ENCODE peak calls at places on chromosomes 11 and 22, in seven cellular contexts. X is GM12864, B is A549, C is aorta, T is hepatocyte, Y is lower leg skin, M is uterus. S is an unnamed sample.

GRCh38 chr22:47452184-47452583 is 689.7 kb downstream of the TBC1D22A start:
- DNase-seq in C (no peak), X (no peak), M (no peak), Y (no peak), T (no peak), B (peak), S (peak)

GRCh38 chr22:37080438-37080837 is 28.9 kb downstream of the KCTD17 start:
- DNase-seq in B (no peak), Y (no peak), M (no peak), X (no peak), T (no peak), C (no peak), S (no peak)

GRCh38 chr11:82999232-82999631 is 72.5 kb downstream of the RAB30 start:
- DNase-seq in T (no peak), B (no peak), Y (no peak), X (no peak), C (no peak), M (no peak), S (no peak)

GRCh38 chr11:62880231-62880802 is 379 bp upstream of the SLC3A2 start:
- DNase-seq in M (peak), C (peak), Y (peak), B (peak), T (peak), X (no peak), S (no peak)

GRCh38 chr22:50027639-50028537 is 15.3 kb upstream of the IL17REL start:
- DNase-seq in Y (no peak), B (peak), T (peak), X (no peak), C (peak), M (no peak), S (no peak)

GRCh38 chr22:24161909-24162308 is 19.4 kb upstream of the SUSD2 start:
- DNase-seq in C (no peak), T (no peak), M (no peak), X (no peak), B (no peak), Y (no peak), S (no peak)

GRCh38 chr11:27703453-27703852 is 3.2 kb upstream of the BDNF start:
- DNase-seq in B (peak), X (no peak), T (no peak), Y (no peak), M (no peak), C (no peak), S (no peak)

GRCh38 chr22:22210375-22210774 is 34.2 kb upstream of the VPREB1 start:
- DNase-seq in M (no peak), Y (no peak), B (peak), C (no peak), X (peak), T (peak), S (no peak)

GRCh38 chr11:106088896-106089295 is 11.4 kb downstream of the AASDHPPT start:
- DNase-seq in X (no peak), M (no peak), Y (no peak), C (no peak), T (no peak), B (no peak), S (no peak)

GRCh38 chr11:67278135-67278938 is 10.8 kb upstream of the ANKRD13D start:
- DNase-seq in C (peak), Y (no peak), B (no peak), M (peak), X (no peak), T (no peak), S (no peak)

GRCh38 chr22:47484960-47485571 is 722.6 kb downstream of the TBC1D22A start:
- DNase-seq in X (no peak), M (no peak), C (no peak), B (no peak), Y (no peak), T (no peak), S (no peak)

GRCh38 chr22:19596680-19597398 is 72.6 kb upstream of the CLDN5 start:
- DNase-seq in Y (no peak), M (no peak), B (no peak), T (no peak), X (no peak), C (no peak), S (no peak)

GRCh38 chr11:33652930-33653329 is 47.7 kb downstream of the C11orf91 start:
- DNase-seq in C (no peak), X (no peak), B (no peak), Y (no peak), T (no peak), M (no peak), S (no peak)

GRCh38 chr22:29313126-29314071 is 2.1 kb downstream of the RASL10A start:
- DNase-seq in T (no peak), C (peak), X (no peak), M (no peak), Y (no peak), B (peak), S (peak)

GRCh38 chr11:40514124-40514523 is 945.3 kb downstream of the LRRC4C start:
- DNase-seq in X (no peak), T (peak), B (peak), Y (no peak), M (no peak), C (no peak), S (no peak)

GRCh38 chr11:19201737-19202605 is at the start of gene CSRP3:
- DNase-seq in B (no peak), M (no peak), X (no peak), C (no peak), Y (no peak), T (no peak), S (no peak)

GRCh38 chr11:30452114-30452513 is 129.2 kb downstream of the ARL14EP start:
- DNase-seq in Y (no peak), X (no peak), C (no peak), M (no peak), T (no peak), B (no peak), S (no peak)

GRCh38 chr11:101215069-101215468 is 85.5 kb upstream of the PGR start:
- DNase-seq in X (no peak), T (no peak), M (no peak), Y (no peak), B (no peak), C (no peak), S (no peak)

GRCh38 chr22:22942511-22943329 is 55.1 kb downstream of the IGLL5 start:
- DNase-seq in C (peak), B (peak), T (peak), Y (no peak), M (no peak), X (peak), S (peak)

GRCh38 chr11:70503201-70503877 is 105.0 kb downstream of the CTTN start:
- DNase-seq in B (no peak), X (no peak), M (no peak), C (peak), T (no peak), Y (no peak), S (no peak)

GRCh38 chr11:75667831-75668507 is 869 bp downstream of the MAP6 start:
- DNase-seq in C (peak), X (no peak), M (peak), B (peak), Y (no peak), T (peak), S (peak)

GRCh38 chr22:36088292-36088691 is 59.7 kb upstream of the RBFOX2 start:
- DNase-seq in M (no peak), Y (no peak), T (no peak), C (no peak), B (no peak), X (no peak), S (no peak)

GRCh38 chr22:27378994-27379393 is 422.6 kb downstream of the MN1 start:
- DNase-seq in X (no peak), Y (no peak), B (no peak), M (no peak), C (no peak), T (no peak), S (no peak)

GRCh38 chr11:119919656-119920055 is 190.7 kb upstream of the NECTIN1 start:
- DNase-seq in B (no peak), T (no peak), X (no peak), Y (no peak), C (no peak), M (no peak), S (no peak)

GRCh38 chr11:14554959-14555358 is 34.8 kb upstream of the PSMA1 start:
- DNase-seq in Y (peak), M (no peak), T (peak), B (no peak), C (no peak), X (no peak), S (no peak)

GRCh38 chr11:108854366-108854765 is 189.5 kb downstream of the DDX10 start:
- DNase-seq in Y (no peak), T (no peak), C (no peak), M (no peak), X (peak), B (no peak), S (no peak)
- H3K4me3 ChIP-seq in Y (no peak), T (no peak), C (peak), M (no peak), X (peak), B (no peak), S (no peak)

DNA sequence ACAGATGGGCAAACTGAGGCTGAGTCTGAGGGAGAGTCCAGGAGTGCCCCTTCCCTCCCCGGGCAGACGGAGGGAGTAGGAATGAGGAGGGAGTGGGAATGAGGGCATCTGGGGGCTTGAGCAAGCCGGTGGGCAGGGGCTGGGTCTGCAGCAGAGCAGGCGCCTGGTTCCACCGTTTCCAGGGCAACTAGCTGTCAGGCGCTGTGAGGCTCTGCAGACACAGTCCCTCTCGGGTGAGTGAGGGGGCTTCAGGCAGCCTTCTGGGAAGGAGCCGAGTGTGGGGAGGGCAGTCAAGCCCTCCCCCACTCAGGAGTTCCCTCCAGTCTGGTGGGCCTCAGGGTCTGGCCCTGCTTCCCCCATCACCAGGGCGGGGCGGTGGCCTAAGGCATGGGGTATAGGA is 19.0 kb downstream of the TMEM258 start:
- DNase-seq in C (no peak), Y (no peak), X (no peak), B (no peak), M (no peak), T (peak), S (no peak)
- H3K4me3 ChIP-seq in C (no peak), Y (no peak), X (no peak), B (no peak), M (no peak), T (no peak), S (no peak)

GRCh38 chr22:42876041-42876440 is 19.0 kb upstream of the ARFGAP3 start:
- DNase-seq in T (no peak), Y (no peak), B (no peak), C (no peak), M (no peak), X (no peak), S (no peak)
- H3K4me3 ChIP-seq in T (no peak), Y (no peak), B (no peak), C (no peak), M (no peak), X (no peak), S (no peak)

DNA sequence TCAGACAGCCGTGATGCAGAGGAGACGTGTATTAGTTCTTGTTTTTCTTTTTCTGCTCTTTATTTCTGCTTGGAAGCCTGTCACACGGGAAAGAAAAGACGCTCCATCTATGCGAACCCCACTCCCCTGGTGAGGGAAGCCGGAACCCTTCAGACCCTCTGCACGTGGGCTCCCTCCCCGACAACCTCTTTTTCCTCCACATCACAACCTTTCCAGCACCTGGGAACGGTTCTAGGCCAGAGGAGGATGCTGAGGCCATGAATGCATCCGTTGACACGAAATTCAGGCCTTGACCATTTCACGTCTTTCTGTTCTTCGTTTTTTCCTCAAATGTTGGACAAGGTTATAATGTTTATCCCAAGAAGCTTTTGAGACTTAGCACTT is 85.3 kb upstream of the WNT7B start:
- DNase-seq in C (peak), M (peak), B (no peak), Y (no peak), X (no peak), T (no peak), S (no peak)
- H3K4me3 ChIP-seq in C (no peak), M (no peak), B (no peak), Y (no peak), X (no peak), T (no peak), S (no peak)

DNA sequence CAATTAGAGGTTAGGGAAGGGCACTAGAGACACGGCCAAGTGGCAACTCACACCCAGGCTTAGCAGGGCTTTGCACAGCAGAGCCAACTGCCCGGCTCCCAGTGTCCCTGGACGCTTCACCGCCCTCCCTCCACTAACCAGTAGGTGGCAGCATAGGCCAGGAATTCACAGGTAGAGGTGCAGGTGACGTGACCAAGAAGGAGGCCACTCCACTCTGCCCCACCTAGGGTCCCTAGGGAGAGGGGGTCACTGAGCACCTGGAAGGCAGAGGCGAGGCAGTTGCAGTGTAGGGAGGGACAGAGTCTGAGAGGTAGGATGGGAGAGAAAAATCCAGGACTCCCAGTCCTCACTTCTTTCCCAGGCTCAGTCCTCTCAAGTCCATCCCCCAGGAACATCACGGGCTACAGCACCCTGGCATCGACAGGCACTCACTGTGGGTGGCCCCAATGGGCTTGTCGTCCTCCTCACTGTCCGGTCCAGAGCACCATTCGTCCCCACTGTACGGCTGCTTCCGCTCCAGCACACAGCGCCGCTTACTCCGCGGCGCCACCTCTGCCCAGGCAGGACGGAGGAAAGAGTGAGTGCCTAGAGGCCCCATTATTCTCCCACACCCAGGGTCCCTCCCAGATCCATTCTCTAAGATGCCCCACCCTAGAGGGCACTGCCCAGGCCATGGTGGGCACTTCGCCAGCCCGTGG is 18.5 kb downstream of the BCL9L start:
- DNase-seq in Y (peak), B (peak), X (no peak), M (peak), C (peak), T (peak), S (peak)
- H3K4me3 ChIP-seq in Y (no peak), B (peak), X (no peak), M (no peak), C (no peak), T (no peak), S (no peak)

S was measured in mesendoderm.